ENCODE peak calls at places on chromosomes 12 and 14, in four cellular contexts. R, Z, Q and K are unnamed samples.

GRCh38 chr14:33765251-33765650 is 185.6 kb downstream of the EGLN3 start:
- DNase-seq in R (no peak), Q (no peak), Z (no peak), K (peak)

GRCh38 chr14:54776361-54777001 is 126.1 kb downstream of the GCH1 start:
- DNase-seq in Q (no peak), R (no peak), Z (peak), K (no peak)

GRCh38 chr14:93086441-93087055 is 29.2 kb downstream of the ITPK1 start:
- DNase-seq in R (no peak), Z (peak), Q (no peak), K (no peak)

GRCh38 chr12:95683418-95683817 is 107.1 kb downstream of the NTN4 start:
- DNase-seq in Z (no peak), R (no peak), Q (no peak), K (no peak)

GRCh38 chr12:9721394-9722092 is 11.4 kb downstream of the CLECL1 start:
- DNase-seq in Q (no peak), R (peak), Z (peak), K (no peak)

GRCh38 chr12:79674629-79675028 is 16.1 kb downstream of the PAWR start:
- DNase-seq in Z (no peak), R (no peak), Q (no peak), K (no peak)

GRCh38 chr12:119594772-119595445 is 1.3 kb downstream of the TMEM233 start:
- DNase-seq in Z (no peak), Q (no peak), R (no peak), K (no peak)

GRCh38 chr12:98985156-98985555 is 340.1 kb downstream of the APAF1 start:
- DNase-seq in Q (no peak), Z (no peak), R (no peak), K (no peak)

GRCh38 chr12:127125607-127126259 is 1141.2 kb upstream of the TMEM132C start:
- DNase-seq in R (no peak), Z (peak), Q (no peak), K (no peak)

GRCh38 chr12:2027379-2027778 is 23.1 kb upstream of the DCP1B start:
- DNase-seq in R (no peak), Z (no peak), Q (no peak), K (no peak)

GRCh38 chr12:106493531-106493930 is 89.3 kb upstream of the RFX4 start:
- DNase-seq in Z (no peak), Q (no peak), R (peak), K (no peak)

GRCh38 chr14:101603096-101603495 is 41.8 kb downstream of the DIO3 start:
- DNase-seq in Q (no peak), R (no peak), Z (no peak), K (no peak)

GRCh38 chr14:99199854-99200653 is 71.9 kb downstream of the BCL11B start:
- DNase-seq in R (no peak), Q (no peak), Z (no peak), K (no peak)

GRCh38 chr14:74867673-74868072 is 8.3 kb downstream of the PROX2 start:
- DNase-seq in Q (no peak), Z (no peak), R (no peak), K (no peak)

GRCh38 chr12:83656004-83656403 is 969.3 kb downstream of the TMTC2 start:
- DNase-seq in Z (no peak), Q (no peak), R (no peak), K (no peak)

GRCh38 chr14:65566820-65567522 is 154.4 kb downstream of the FUT8 start:
- DNase-seq in R (no peak), Z (peak), Q (no peak), K (no peak)

GRCh38 chr12:109572506-109572845 is 828 bp downstream of the MMAB start:
- DNase-seq in R (peak), Q (no peak), Z (no peak), K (no peak)

GRCh38 chr12:11822071-11822818 is 172.8 kb downstream of the ETV6 start:
- DNase-seq in Q (no peak), R (no peak), Z (peak), K (no peak)

GRCh38 chr14:24080888-24081738 is 9.8 kb downstream of the CPNE6 start:
- DNase-seq in Q (no peak), Z (no peak), R (peak), K (peak)

GRCh38 chr14:105845725-105846309 is 319.4 kb downstream of the TMEM121 start:
- DNase-seq in Z (no peak), Q (no peak), R (no peak), K (no peak)

GRCh38 chr14:70359076-70359424 is 433 bp downstream of the COX16 start:
- DNase-seq in Q (no peak), Z (no peak), R (no peak), K (no peak)

GRCh38 chr12:46364777-46365580 is 7.6 kb downstream of the SLC38A2 start:
- DNase-seq in Z (no peak), Q (no peak), R (peak), K (no peak)

GRCh38 chr14:93056840-93057585 is 58.7 kb downstream of the ITPK1 start:
- DNase-seq in R (peak), Z (no peak), Q (no peak), K (no peak)

GRCh38 chr12:34033628-34034296 is 11.5 kb downstream of the ALG10 start:
- DNase-seq in Z (no peak), R (peak), Q (no peak), K (peak)

GRCh38 chr12:92144631-92145480 is 790 bp downstream of the BTG1 start:
- DNase-seq in R (peak), Q (no peak), Z (no peak), K (peak)

GRCh38 chr14:82190812-82191211 is 657.2 kb upstream of the SEL1L start:
- DNase-seq in Z (no peak), Q (no peak), R (no peak), K (no peak)

GRCh38 chr12:74537126-74537706 is 419 bp upstream of the ATXN7L3B start:
- DNase-seq in Z (peak), Q (no peak), R (peak), K (peak)

GRCh38 chr12:113273053-113273725 is 51.9 kb downstream of the TPCN1 start:
- DNase-seq in R (no peak), Z (no peak), Q (no peak), K (no peak)

GRCh38 chr12:120500577-120500976 is 4.7 kb downstream of the DYNLL1 start:
- DNase-seq in R (no peak), Z (no peak), Q (no peak), K (no peak)

GRCh38 chr12:12349711-12350665 is at the start of gene MANSC1:
- DNase-seq in Q (no peak), R (peak), Z (no peak), K (peak)

GRCh38 chr12:115294443-115295133 is 610.6 kb upstream of the TBX3 start:
- DNase-seq in Z (no peak), Q (no peak), R (no peak), K (no peak)

GRCh38 chr14:23577710-23578392 is 739 bp downstream of the JPH4 start:
- DNase-seq in Z (no peak), Q (no peak), R (no peak), K (no peak)

GRCh38 chr14:22047105-22047504 is 373.5 kb upstream of the OR4E1 start:
- DNase-seq in Z (no peak), Q (no peak), R (peak), K (peak)

GRCh38 chr12:52772727-52773126 is 4.4 kb downstream of the KRT76 start:
- DNase-seq in Q (no peak), Z (no peak), R (no peak), K (no peak)

GRCh38 chr12:52776435-52776834 is 710 bp downstream of the KRT76 start:
- DNase-seq in Q (no peak), R (no peak), Z (no peak), K (no peak)

GRCh38 chr12:52772188-52772587 is 5.0 kb downstream of the KRT76 start:
- DNase-seq in Z (no peak), R (no peak), Q (no peak), K (no peak)

GRCh38 chr12:52776913-52777395 is at the start of gene KRT76:
- DNase-seq in Q (no peak), Z (no peak), R (no peak), K (no peak)

GRCh38 chr12:52774629-52775250 is 2.4 kb downstream of the KRT76 start:
- DNase-seq in Q (no peak), Z (no peak), R (no peak), K (no peak)
- TF ChIP-seq SUZ12 in Q (no peak), Z (no peak), R (no peak), K (no peak)

GRCh38 chr14:103186894-103187586 is 63.8 kb downstream of the TNFAIP2 start:
- DNase-seq in Z (no peak), Q (peak), R (peak), K (no peak)
- TF ChIP-seq SP1 in Z (no peak), Q (no peak), R (no peak), K (no peak)

DNA sequence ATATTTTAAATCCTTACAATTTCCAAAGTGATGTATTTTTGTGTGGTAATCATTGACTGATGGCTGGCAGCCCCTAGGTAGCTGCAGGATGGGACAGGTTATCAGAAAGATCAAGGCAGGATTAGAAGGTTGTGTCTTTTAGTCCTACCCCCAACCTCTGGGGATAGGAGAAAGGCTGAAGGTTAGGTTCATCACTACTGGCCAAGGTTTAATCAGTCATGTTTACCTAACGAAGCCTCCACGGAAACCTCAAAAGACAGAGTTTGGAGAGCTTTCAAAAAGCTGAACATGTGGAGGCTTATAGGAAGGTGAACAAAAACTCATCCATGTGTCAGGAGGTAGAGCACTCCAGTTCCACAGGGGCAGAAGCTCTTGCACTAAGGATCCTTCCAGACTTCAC is 77.5 kb upstream of the CD163 start:
- DNase-seq in Z (no peak), Q (no peak), R (no peak), K (no peak)
- TF ChIP-seq SUZ12 in Z (no peak), Q (no peak), R (no peak), K (no peak)

GRCh38 chr12:27505124-27505523 is 18.9 kb upstream of the PPFIBP1 start:
- DNase-seq in Q (no peak), R (no peak), Z (no peak), K (no peak)
- TF ChIP-seq SP1 in Q (no peak), R (no peak), Z (no peak), K (no peak)

DNA sequence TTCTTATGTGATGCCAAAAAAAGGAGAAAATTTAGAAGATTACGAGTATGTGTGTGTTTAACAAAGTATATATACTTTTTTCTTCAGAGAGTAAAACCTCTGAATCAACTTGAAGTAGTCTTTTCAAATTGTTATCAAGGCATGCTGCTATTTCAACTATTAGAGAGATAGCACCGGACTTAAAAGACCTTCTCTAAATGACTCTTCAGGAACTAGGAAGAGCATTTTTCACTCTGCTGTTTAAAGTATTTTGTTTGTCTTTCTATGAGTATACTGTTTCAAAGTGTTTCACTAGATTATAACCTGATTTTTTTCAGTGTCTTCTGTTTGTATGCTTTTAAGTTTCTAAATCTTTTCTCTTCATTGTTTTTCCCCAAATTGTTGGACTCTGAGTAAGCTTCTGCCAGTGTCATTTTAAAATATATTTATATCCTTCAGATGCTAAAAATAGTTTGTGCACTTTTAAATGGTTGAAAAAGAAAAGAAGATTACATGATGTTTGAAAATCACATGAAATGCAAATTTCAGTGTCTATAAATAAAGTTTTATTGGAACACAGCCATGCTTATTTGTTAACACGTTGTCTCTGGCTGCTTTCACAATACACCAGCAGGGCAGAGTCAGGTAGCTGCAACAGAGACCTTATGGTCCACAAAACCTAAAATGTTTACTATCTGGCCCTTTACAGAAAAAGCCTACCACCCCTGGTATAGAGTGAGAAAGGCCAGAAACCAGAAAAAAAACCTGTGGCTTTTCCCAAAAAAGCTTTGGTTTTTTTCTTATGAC is 21.3 kb downstream of the CRADD start:
- DNase-seq in Q (no peak), R (peak), Z (no peak), K (no peak)
- TF ChIP-seq SUZ12 in Q (no peak), R (no peak), Z (no peak), K (no peak)

GRCh38 chr12:25788707-25789106 is 169.8 kb upstream of the RASSF8 start:
- DNase-seq in R (no peak), Q (no peak), Z (no peak), K (no peak)
- TF ChIP-seq SP1 in R (no peak), Q (no peak), Z (no peak), K (no peak)

DNA sequence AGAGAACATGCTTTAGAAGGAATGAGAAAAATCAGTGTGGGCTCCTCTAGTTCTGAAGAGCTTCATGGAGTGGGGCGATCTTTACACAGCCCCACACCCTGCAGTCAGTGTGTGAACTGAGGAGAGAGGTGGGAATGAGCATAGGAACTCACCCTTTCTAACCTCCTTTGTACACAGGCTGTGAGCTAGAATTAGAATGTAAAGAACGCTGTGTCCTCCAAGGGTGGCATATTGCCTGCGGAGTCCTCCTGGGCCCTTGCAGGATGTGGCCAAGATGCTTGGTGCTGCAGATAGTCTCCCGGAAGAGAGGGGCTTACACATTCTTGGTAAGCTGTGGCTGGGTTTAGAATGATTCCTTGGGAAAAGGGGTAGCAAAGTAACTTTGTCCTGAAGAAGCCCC is 43.9 kb downstream of the NINJ2 start:
- DNase-seq in R (no peak), Q (no peak), Z (no peak), K (no peak)
- TF ChIP-seq SUZ12 in R (no peak), Q (no peak), Z (no peak), K (no peak)

DNA sequence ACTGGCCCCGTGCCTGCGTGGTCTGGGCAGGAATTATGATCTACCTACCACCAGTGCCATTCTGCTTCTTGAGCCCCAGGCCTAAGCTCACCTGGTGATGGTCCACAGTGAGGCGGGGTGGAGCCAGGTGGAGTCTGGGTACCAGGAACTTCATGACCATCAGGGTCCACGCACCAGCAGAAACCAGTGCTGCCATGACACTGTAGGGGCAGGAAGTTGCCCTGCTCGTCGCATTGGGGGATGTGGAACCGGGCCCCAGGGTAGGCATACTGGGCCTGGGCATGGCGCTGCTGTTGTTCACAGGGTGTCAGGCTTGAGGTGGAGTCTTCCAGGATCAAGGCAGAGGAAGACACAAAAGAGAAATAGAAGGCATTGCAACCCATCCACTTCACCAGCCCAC is 29.6 kb downstream of the RTRAF start:
- DNase-seq in Q (no peak), R (no peak), Z (no peak), K (no peak)
- TF ChIP-seq SP1 in Q (no peak), R (no peak), Z (no peak), K (no peak)

GRCh38 chr12:47813491-47814196 is 6.1 kb downstream of the HDAC7 start:
- DNase-seq in Q (no peak), R (no peak), Z (no peak), K (no peak)
- TF ChIP-seq SUZ12 in Q (no peak), R (no peak), Z (no peak), K (no peak)

GRCh38 chr14:67940894-67941455 is 121.4 kb downstream of the RAD51B start:
- DNase-seq in Q (no peak), Z (no peak), R (no peak), K (peak)
- TF ChIP-seq SP1 in Q (no peak), Z (no peak), R (no peak), K (no peak)